ENCODE peak calls at places on chromosomes 12 and 14, in four cellular contexts. J is IMR-90, A is adipocyte, Y is right cardiac atrium. M is an unnamed sample. For H3K4me1, the result is how much of the 10 kb centered on the place peaks cover.

GRCh38 chr12:6068226-6068625 is 56.2 kb downstream of the VWF start:
- DNase-seq in J (no peak), A (no peak), Y (no peak), M (no peak)

GRCh38 chr12:131829351-131829794 is 1.2 kb downstream of the MMP17 start:
- DNase-seq in Y (peak), A (peak), J (no peak), M (peak)

GRCh38 chr12:51591020-51591901 is at the start of gene SCN8A:
- DNase-seq in A (peak), Y (peak), J (peak), M (peak)

GRCh38 chr14:36856095-36856878 is 194.6 kb downstream of the PAX9 start:
- DNase-seq in J (no peak), A (no peak), Y (no peak), M (no peak)

GRCh38 chr14:65069874-65070709 is 32.2 kb downstream of the MAX start:
- DNase-seq in A (no peak), J (no peak), Y (no peak), M (no peak)

GRCh38 chr12:102021540-102022246 is 40.1 kb downstream of the WASHC3 start:
- DNase-seq in Y (no peak), J (no peak), A (no peak), M (no peak)

GRCh38 chr14:76430017-76430416 is 54.1 kb downstream of the ESRRB start:
- DNase-seq in A (no peak), J (no peak), Y (no peak), M (no peak)

GRCh38 chr12:64006211-64006610 is 161.7 kb downstream of the SRGAP1 start:
- DNase-seq in Y (no peak), A (no peak), J (peak), M (peak)

GRCh38 chr12:64318605-64319004 is 72.0 kb downstream of the C12orf56 start:
- DNase-seq in A (peak), J (peak), Y (peak), M (no peak)

GRCh38 chr14:36105401-36105800 is 71.1 kb downstream of the PTCSC3 start:
- DNase-seq in A (no peak), J (no peak), Y (no peak), M (no peak)

GRCh38 chr12:47190271-47190750 is 110.6 kb upstream of the AMIGO2 start:
- DNase-seq in Y (no peak), A (peak), J (peak), M (peak)

GRCh38 chr14:91728616-91729183 is 3.2 kb downstream of the CATSPERB start:
- DNase-seq in A (no peak), Y (no peak), J (no peak), M (no peak)

GRCh38 chr14:92600318-92601053 is 86.9 kb downstream of the RIN3 start:
- DNase-seq in Y (no peak), A (peak), J (peak), M (no peak)

GRCh38 chr12:6430124-6430989 is 14.4 kb upstream of the CD27 start:
- DNase-seq in J (peak), Y (peak), A (peak), M (peak)

GRCh38 chr14:93686313-93686712 is 102.0 kb downstream of the PRIMA1 start:
- DNase-seq in J (no peak), A (peak), Y (no peak), M (no peak)

GRCh38 chr14:92328664-92329255 is 5.8 kb downstream of the SLC24A4 start:
- DNase-seq in J (no peak), A (no peak), Y (no peak), M (no peak)

GRCh38 chr12:131536337-131536736 is 174.6 kb upstream of the SFSWAP start:
- DNase-seq in Y (peak), A (no peak), J (no peak), M (no peak)

GRCh38 chr12:107736914-107737313 is 24.0 kb downstream of the PRDM4 start:
- DNase-seq in Y (no peak), J (no peak), A (no peak), M (no peak)

GRCh38 chr12:704516-705242 is 41.4 kb upstream of the NINJ2 start:
- DNase-seq in Y (peak), A (no peak), J (no peak), M (no peak)

DNA sequence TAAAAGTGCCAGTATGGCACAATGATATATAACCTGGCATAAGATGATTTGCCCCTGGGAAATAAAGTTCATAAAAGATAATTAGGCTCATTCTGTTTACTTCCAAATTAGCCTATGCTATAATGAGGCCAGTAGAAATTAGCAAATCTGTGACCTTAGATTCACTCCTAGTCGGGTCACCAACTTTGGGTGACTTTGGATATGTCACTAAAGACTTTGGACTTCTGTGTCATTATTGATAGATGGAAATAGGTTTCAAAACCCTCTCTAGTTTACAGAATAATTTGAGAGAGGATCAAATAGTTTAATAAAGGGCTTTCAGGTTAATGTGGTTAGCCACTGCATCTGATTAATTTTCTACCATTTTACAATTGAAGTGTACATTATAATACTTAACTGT is 1869.3 kb upstream of the FLRT2 start:
- DNase-seq in J (no peak), Y (no peak), A (no peak), M (no peak)
- H3K4me1 ChIP-seq in J (under half), Y (under half), A (under half), M (under half)

DNA sequence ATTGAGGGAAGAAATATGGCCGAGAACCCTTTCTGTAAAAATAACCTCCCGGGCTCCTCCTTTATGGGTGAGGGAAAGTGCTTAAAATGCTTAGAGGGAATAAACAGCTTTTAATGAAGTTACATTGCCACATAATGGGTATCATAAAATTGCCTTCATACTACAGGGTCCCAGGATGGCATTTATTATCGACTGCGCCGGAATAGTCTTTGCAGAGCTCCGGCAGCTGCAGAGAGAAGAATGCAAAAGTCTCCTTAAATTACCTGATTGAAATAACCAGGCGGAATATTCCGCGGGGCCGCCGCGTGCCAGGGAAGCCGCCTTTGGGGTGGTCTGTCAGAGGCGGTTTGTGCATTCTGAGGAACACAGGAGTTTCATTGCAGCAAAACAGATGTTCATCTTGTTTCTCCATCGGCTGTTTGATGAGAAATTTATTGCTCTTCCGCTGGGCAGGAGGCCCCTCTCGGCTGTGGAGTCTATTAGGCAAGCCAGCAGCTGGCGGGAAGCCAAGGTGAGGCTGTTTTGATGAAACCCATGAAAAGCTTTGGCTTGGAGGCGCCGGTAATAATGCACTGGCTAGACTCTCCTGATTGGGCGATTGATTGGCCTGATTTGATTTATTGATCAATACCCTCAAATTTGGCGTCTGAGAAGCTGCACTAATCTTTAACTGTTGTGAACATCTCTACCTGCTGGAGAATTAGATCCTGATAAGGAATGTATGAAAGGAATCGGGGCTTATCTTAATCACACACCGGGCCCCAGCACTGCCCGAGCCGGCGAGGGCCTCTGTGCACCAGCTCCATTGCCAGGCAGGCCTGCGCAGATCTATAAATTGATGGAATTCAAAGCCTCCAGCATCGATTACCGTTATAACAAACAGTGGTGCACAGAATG is 187.8 kb downstream of the PHETA1 start:
- DNase-seq in A (peak), J (peak), Y (peak), M (no peak)
- H3K4me3 ChIP-seq in A (no peak), J (no peak), Y (no peak), M (no peak)

GRCh38 chr14:24280797-24281460 is 9.5 kb upstream of the RABGGTA start:
- DNase-seq in J (no peak), A (peak), Y (no peak), M (no peak)
- H3K4me1 ChIP-seq in J (under half), A (under half), Y (under half), M (under half)

DNA sequence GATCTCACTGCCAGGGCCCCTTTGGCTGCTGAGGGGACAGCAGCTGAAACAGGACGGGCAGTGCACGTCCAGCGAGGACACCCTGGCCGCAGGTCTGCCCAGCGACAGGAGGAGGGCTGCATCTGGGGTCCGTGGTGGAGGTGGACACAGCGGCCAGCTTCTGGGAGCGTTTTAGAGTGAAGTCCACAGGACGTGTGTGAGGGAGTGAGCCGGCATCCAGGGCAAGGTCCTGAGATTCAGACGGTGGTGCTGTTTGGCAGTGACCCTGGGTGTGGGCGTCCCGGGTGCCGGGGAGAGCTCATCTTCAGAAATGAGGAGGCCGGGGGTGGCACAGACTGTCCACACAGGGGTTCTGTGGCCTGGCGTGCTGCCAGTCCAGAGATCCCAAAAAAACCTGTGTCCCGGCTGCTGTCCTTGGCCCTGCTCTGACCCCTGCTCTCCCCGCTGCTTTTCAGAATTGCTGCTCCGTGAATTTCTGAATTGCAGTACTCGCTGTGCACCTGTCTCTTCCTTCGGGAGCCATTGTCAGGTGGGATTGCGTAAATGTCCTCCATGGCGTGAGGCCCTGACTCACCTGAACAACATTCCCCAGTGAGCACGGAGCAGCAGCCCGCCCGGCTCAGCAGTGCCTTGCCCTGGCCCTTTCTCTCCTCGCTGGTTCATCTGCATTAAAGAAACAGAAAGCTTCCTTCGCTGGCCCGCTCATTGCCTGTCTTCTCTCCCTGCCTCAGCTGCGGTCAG is 183.5 kb upstream of the C14orf180 start:
- DNase-seq in A (no peak), J (no peak), Y (peak), M (no peak)
- H3K4me3 ChIP-seq in A (no peak), J (no peak), Y (no peak), M (no peak)

GRCh38 chr12:109711596-109712461 is 1.8 kb upstream of the FAM222A start:
- DNase-seq in A (no peak), Y (peak), J (no peak), M (no peak)

GRCh38 chr12:109710279-109710746 is 3.3 kb upstream of the FAM222A start:
- DNase-seq in Y (no peak), J (no peak), A (no peak), M (peak)

GRCh38 chr12:109709401-109710278 is 4.0 kb upstream of the FAM222A start:
- DNase-seq in A (no peak), J (no peak), Y (no peak), M (no peak)

GRCh38 chr12:109708939-109709338 is 4.7 kb upstream of the FAM222A start:
- DNase-seq in Y (no peak), J (no peak), A (no peak), M (no peak)

GRCh38 chr12:109710747-109711595 is 2.7 kb upstream of the FAM222A start:
- DNase-seq in J (peak), Y (peak), A (peak), M (peak)
- H3K4me1 ChIP-seq in J (under half), Y (under half), A (under half), M (under half)

GRCh38 chr14:58635041-58635440 is 2.7 kb upstream of the DACT1 start:
- DNase-seq in J (no peak), Y (no peak), A (no peak), M (no peak)

GRCh38 chr14:58637040-58637390 is 747 bp upstream of the DACT1 start:
- DNase-seq in Y (peak), A (peak), J (peak), M (peak)

GRCh38 chr14:58637391-58638230 is at the start of gene DACT1:
- DNase-seq in A (peak), Y (peak), J (peak), M (peak)

GRCh38 chr14:58633831-58634230 is 3.9 kb upstream of the DACT1 start:
- DNase-seq in Y (no peak), J (peak), A (peak), M (no peak)

DNA sequence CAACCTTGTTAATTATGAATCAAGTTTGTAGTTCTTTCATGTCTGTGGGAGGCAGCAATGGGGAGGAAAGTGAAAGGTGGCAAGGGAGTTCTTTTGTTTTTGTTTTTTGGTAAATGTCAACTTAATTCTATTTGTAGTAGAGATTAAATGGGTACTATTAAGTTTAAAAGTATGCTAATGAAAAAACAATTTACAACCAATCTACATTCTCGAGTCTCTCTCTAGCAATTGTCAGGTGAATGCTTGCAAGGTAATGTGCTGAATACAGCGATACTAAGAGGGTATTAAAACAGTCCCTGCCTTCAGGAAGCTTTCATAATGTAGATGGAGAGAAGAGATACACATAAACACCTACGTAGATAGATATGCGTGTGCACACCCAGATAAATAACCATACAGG is 1.6 kb upstream of the DACT1 start:
- DNase-seq in J (no peak), Y (no peak), A (no peak), M (no peak)
- H3K4me3 ChIP-seq in J (no peak), Y (no peak), A (no peak), M (no peak)

GRCh38 chr12:14950421-14950820 is 11.0 kb downstream of the ARHGDIB start:
- DNase-seq in A (no peak), Y (no peak), J (no peak), M (no peak)
- H3K4me1 ChIP-seq in A (under half), Y (under half), J (under half), M (half or more)

GRCh38 chr14:21070083-21070609 is at the start of gene ARHGEF40:
- DNase-seq in Y (peak), A (peak), J (peak), M (peak)

GRCh38 chr14:21070610-21071224 is 613 bp downstream of the ARHGEF40 start:
- DNase-seq in J (peak), Y (peak), A (peak), M (peak)

GRCh38 chr14:21069388-21070082 is 569 bp upstream of the ARHGEF40 start:
- DNase-seq in Y (peak), J (peak), A (peak), M (peak)

GRCh38 chr14:21066882-21067502 is 3.1 kb upstream of the ARHGEF40 start:
- DNase-seq in Y (no peak), J (no peak), A (peak), M (no peak)

GRCh38 chr14:21068521-21069387 is 1.4 kb upstream of the ARHGEF40 start:
- DNase-seq in J (peak), Y (peak), A (peak), M (peak)
- H3K4me3 ChIP-seq in J (peak), Y (peak), A (peak), M (peak)

M was measured in SJSA1.